ENCODE peak calls at places on chromosome 16, in eight cellular contexts. One of them, this sample, is unnamed. For H3K36me3, the result is how much of the 10 kb centered on the place peaks cover.

GRCh38 chr16:24534634-24535033 is 4.7 kb upstream of the RBBP6 start:
- DNase-seq in H7: no peak
- DNase-seq in mesendoderm: no peak
- DNase-seq in prostate gland: no peak
- DNase-seq in mucosa of descending colon: no peak
- DNase-seq in effector memory CD4-positive, alpha-beta T cell: no peak
- DNase-seq in WERI-Rb-1: no peak
- DNase-seq in Caco-2: no peak
- DNase-seq in this sample: no peak

GRCh38 chr16:58733671-58734458 is at the start of gene GOT2:
- DNase-seq in H7: peak
- DNase-seq in mesendoderm: peak
- DNase-seq in prostate gland: peak
- DNase-seq in mucosa of descending colon: peak
- DNase-seq in effector memory CD4-positive, alpha-beta T cell: peak
- DNase-seq in WERI-Rb-1: peak
- DNase-seq in Caco-2: peak
- DNase-seq in this sample: peak

GRCh38 chr16:68790130-68790761 is 53.1 kb upstream of the TANGO6 start:
- DNase-seq in H7: peak
- DNase-seq in mesendoderm: peak
- DNase-seq in prostate gland: peak
- DNase-seq in mucosa of descending colon: no peak
- DNase-seq in effector memory CD4-positive, alpha-beta T cell: no peak
- DNase-seq in WERI-Rb-1: no peak
- DNase-seq in Caco-2: peak
- DNase-seq in this sample: peak

GRCh38 chr16:90032664-90033346 is 13.5 kb upstream of the DBNDD1 start:
- DNase-seq in H7: no peak
- DNase-seq in mesendoderm: no peak
- DNase-seq in prostate gland: no peak
- DNase-seq in mucosa of descending colon: no peak
- DNase-seq in effector memory CD4-positive, alpha-beta T cell: no peak
- DNase-seq in WERI-Rb-1: no peak
- DNase-seq in Caco-2: no peak
- DNase-seq in this sample: no peak

GRCh38 chr16:81493755-81494433 is 49.3 kb downstream of the CMIP start:
- DNase-seq in H7: peak
- DNase-seq in mesendoderm: peak
- DNase-seq in prostate gland: peak
- DNase-seq in mucosa of descending colon: peak
- DNase-seq in effector memory CD4-positive, alpha-beta T cell: peak
- DNase-seq in WERI-Rb-1: no peak
- DNase-seq in Caco-2: peak
- DNase-seq in this sample: peak

GRCh38 chr16:10668322-10669045 is 26.2 kb downstream of the TEKT5 start:
- DNase-seq in H7: peak
- DNase-seq in mesendoderm: peak
- DNase-seq in prostate gland: no peak
- DNase-seq in mucosa of descending colon: no peak
- DNase-seq in effector memory CD4-positive, alpha-beta T cell: no peak
- DNase-seq in WERI-Rb-1: peak
- DNase-seq in Caco-2: peak
- DNase-seq in this sample: no peak

GRCh38 chr16:914453-914852 is 56.3 kb downstream of the LMF1 start:
- DNase-seq in H7: no peak
- DNase-seq in mesendoderm: peak
- DNase-seq in prostate gland: no peak
- DNase-seq in mucosa of descending colon: no peak
- DNase-seq in effector memory CD4-positive, alpha-beta T cell: no peak
- DNase-seq in WERI-Rb-1: no peak
- DNase-seq in Caco-2: no peak
- DNase-seq in this sample: no peak

GRCh38 chr16:67868290-67868689 is 4.6 kb upstream of the EDC4 start:
- DNase-seq in H7: no peak
- DNase-seq in mesendoderm: no peak
- DNase-seq in prostate gland: no peak
- DNase-seq in mucosa of descending colon: no peak
- DNase-seq in effector memory CD4-positive, alpha-beta T cell: no peak
- DNase-seq in WERI-Rb-1: no peak
- DNase-seq in Caco-2: no peak
- DNase-seq in this sample: no peak

GRCh38 chr16:77946834-77947233 is 75.5 kb upstream of the CLEC3A start:
- DNase-seq in H7: peak
- DNase-seq in mesendoderm: peak
- DNase-seq in prostate gland: no peak
- DNase-seq in mucosa of descending colon: no peak
- DNase-seq in effector memory CD4-positive, alpha-beta T cell: no peak
- DNase-seq in WERI-Rb-1: peak
- DNase-seq in Caco-2: peak
- DNase-seq in this sample: no peak

GRCh38 chr16:88569614-88569984 is 604 bp upstream of the ZC3H18 start:
- DNase-seq in H7: peak
- DNase-seq in mesendoderm: no peak
- DNase-seq in prostate gland: peak
- DNase-seq in mucosa of descending colon: peak
- DNase-seq in effector memory CD4-positive, alpha-beta T cell: no peak
- DNase-seq in WERI-Rb-1: no peak
- DNase-seq in Caco-2: no peak
- DNase-seq in this sample: no peak

GRCh38 chr16:67928561-67929364 is 2.9 kb downstream of the CTRL start:
- DNase-seq in H7: peak
- DNase-seq in mesendoderm: peak
- DNase-seq in prostate gland: peak
- DNase-seq in mucosa of descending colon: peak
- DNase-seq in effector memory CD4-positive, alpha-beta T cell: peak
- DNase-seq in WERI-Rb-1: peak
- DNase-seq in Caco-2: peak
- DNase-seq in this sample: no peak

GRCh38 chr16:73230651-73231050 is 182.7 kb upstream of the ZFHX3 start:
- DNase-seq in H7: no peak
- DNase-seq in mesendoderm: peak
- DNase-seq in prostate gland: no peak
- DNase-seq in mucosa of descending colon: no peak
- DNase-seq in effector memory CD4-positive, alpha-beta T cell: no peak
- DNase-seq in WERI-Rb-1: no peak
- DNase-seq in Caco-2: no peak
- DNase-seq in this sample: no peak

GRCh38 chr16:19415918-19416317 is 1.8 kb upstream of the TMC5 start:
- DNase-seq in H7: no peak
- DNase-seq in mesendoderm: no peak
- DNase-seq in prostate gland: no peak
- DNase-seq in mucosa of descending colon: no peak
- DNase-seq in effector memory CD4-positive, alpha-beta T cell: no peak
- DNase-seq in WERI-Rb-1: no peak
- DNase-seq in Caco-2: no peak
- DNase-seq in this sample: no peak

GRCh38 chr16:80947708-80948615 is 58.7 kb downstream of the CMC2 start:
- DNase-seq in H7: no peak
- DNase-seq in mesendoderm: no peak
- DNase-seq in prostate gland: no peak
- DNase-seq in mucosa of descending colon: no peak
- DNase-seq in effector memory CD4-positive, alpha-beta T cell: no peak
- DNase-seq in WERI-Rb-1: no peak
- DNase-seq in Caco-2: no peak
- DNase-seq in this sample: no peak

GRCh38 chr16:67396159-67396774 is 3.0 kb upstream of the TPPP3 start:
- DNase-seq in H7: peak
- DNase-seq in mesendoderm: peak
- DNase-seq in prostate gland: peak
- DNase-seq in mucosa of descending colon: peak
- DNase-seq in effector memory CD4-positive, alpha-beta T cell: no peak
- DNase-seq in WERI-Rb-1: peak
- DNase-seq in Caco-2: peak
- DNase-seq in this sample: peak

GRCh38 chr16:14069818-14070217 is 1.3 kb upstream of the MRTFB start:
- DNase-seq in H7: no peak
- DNase-seq in mesendoderm: no peak
- DNase-seq in prostate gland: no peak
- DNase-seq in mucosa of descending colon: no peak
- DNase-seq in effector memory CD4-positive, alpha-beta T cell: no peak
- DNase-seq in WERI-Rb-1: no peak
- DNase-seq in Caco-2: no peak
- DNase-seq in this sample: no peak

GRCh38 chr16:73018796-73019455 is 29.0 kb downstream of the ZFHX3 start:
- DNase-seq in H7: no peak
- DNase-seq in mesendoderm: no peak
- DNase-seq in prostate gland: no peak
- DNase-seq in mucosa of descending colon: no peak
- DNase-seq in effector memory CD4-positive, alpha-beta T cell: no peak
- DNase-seq in WERI-Rb-1: no peak
- DNase-seq in Caco-2: no peak
- DNase-seq in this sample: no peak

GRCh38 chr16:79437764-79438728 is 162.5 kb downstream of the MAF start:
- DNase-seq in H7: peak
- DNase-seq in mesendoderm: peak
- DNase-seq in prostate gland: no peak
- DNase-seq in mucosa of descending colon: no peak
- DNase-seq in effector memory CD4-positive, alpha-beta T cell: no peak
- DNase-seq in WERI-Rb-1: no peak
- DNase-seq in Caco-2: no peak
- DNase-seq in this sample: peak

DNA sequence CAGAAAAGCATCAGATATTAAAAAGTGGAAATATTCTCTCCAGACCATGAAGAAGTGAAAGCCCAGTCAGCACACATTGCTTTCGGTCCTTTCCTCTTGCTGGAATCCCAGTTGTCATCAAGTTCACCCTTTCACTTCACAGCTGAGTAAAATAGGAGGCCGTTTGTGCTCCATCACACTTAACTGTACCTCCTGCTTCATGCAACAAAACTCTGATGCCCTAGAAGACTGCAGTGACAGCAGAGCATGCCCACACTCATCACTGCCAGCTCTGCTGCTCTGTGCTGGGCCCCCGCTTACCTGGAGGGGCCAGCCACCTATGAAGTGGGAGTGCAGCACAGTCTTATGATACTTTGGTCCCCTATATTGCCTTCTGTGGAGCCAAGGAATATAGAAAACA is 62.5 kb downstream of the N4BP1 start:
- DNase-seq in H7: no peak
- DNase-seq in mesendoderm: no peak
- DNase-seq in prostate gland: no peak
- DNase-seq in mucosa of descending colon: no peak
- DNase-seq in effector memory CD4-positive, alpha-beta T cell: no peak
- DNase-seq in WERI-Rb-1: no peak
- DNase-seq in Caco-2: no peak
- DNase-seq in this sample: no peak
- H3K36me3 ChIP-seq in H7: under half
- H3K36me3 ChIP-seq in mesendoderm: under half
- H3K36me3 ChIP-seq in prostate gland: under half
- H3K36me3 ChIP-seq in mucosa of descending colon: under half
- H3K36me3 ChIP-seq in effector memory CD4-positive, alpha-beta T cell: half or more
- H3K36me3 ChIP-seq in WERI-Rb-1: under half
- H3K36me3 ChIP-seq in Caco-2: under half
- H3K36me3 ChIP-seq in this sample: under half

GRCh38 chr16:29986931-29987330 is 8.5 kb downstream of the HIRIP3 start:
- DNase-seq in H7: peak
- DNase-seq in mesendoderm: no peak
- DNase-seq in prostate gland: no peak
- DNase-seq in mucosa of descending colon: no peak
- DNase-seq in effector memory CD4-positive, alpha-beta T cell: no peak
- DNase-seq in WERI-Rb-1: no peak
- DNase-seq in Caco-2: no peak
- DNase-seq in this sample: no peak

GRCh38 chr16:29989111-29989858 is 6.1 kb downstream of the HIRIP3 start:
- DNase-seq in H7: no peak
- DNase-seq in mesendoderm: no peak
- DNase-seq in prostate gland: no peak
- DNase-seq in mucosa of descending colon: no peak
- DNase-seq in effector memory CD4-positive, alpha-beta T cell: no peak
- DNase-seq in WERI-Rb-1: peak
- DNase-seq in Caco-2: no peak
- DNase-seq in this sample: no peak

GRCh38 chr16:29988346-29989075 is 6.9 kb downstream of the HIRIP3 start:
- DNase-seq in H7: peak
- DNase-seq in mesendoderm: no peak
- DNase-seq in prostate gland: no peak
- DNase-seq in mucosa of descending colon: no peak
- DNase-seq in effector memory CD4-positive, alpha-beta T cell: no peak
- DNase-seq in WERI-Rb-1: no peak
- DNase-seq in Caco-2: no peak
- DNase-seq in this sample: no peak

GRCh38 chr16:29986231-29986630 is 9.2 kb downstream of the HIRIP3 start:
- DNase-seq in H7: peak
- DNase-seq in mesendoderm: no peak
- DNase-seq in prostate gland: no peak
- DNase-seq in mucosa of descending colon: no peak
- DNase-seq in effector memory CD4-positive, alpha-beta T cell: no peak
- DNase-seq in WERI-Rb-1: no peak
- DNase-seq in Caco-2: no peak
- DNase-seq in this sample: no peak

GRCh38 chr16:29987371-29988085 is 7.9 kb downstream of the HIRIP3 start:
- DNase-seq in H7: peak
- DNase-seq in mesendoderm: no peak
- DNase-seq in prostate gland: no peak
- DNase-seq in mucosa of descending colon: no peak
- DNase-seq in effector memory CD4-positive, alpha-beta T cell: no peak
- DNase-seq in WERI-Rb-1: no peak
- DNase-seq in Caco-2: no peak
- DNase-seq in this sample: no peak
- H3K36me3 ChIP-seq in H7: under half
- H3K36me3 ChIP-seq in mesendoderm: under half
- H3K36me3 ChIP-seq in prostate gland: under half
- H3K36me3 ChIP-seq in mucosa of descending colon: under half
- H3K36me3 ChIP-seq in effector memory CD4-positive, alpha-beta T cell: half or more
- H3K36me3 ChIP-seq in WERI-Rb-1: half or more
- H3K36me3 ChIP-seq in Caco-2: under half
- H3K36me3 ChIP-seq in this sample: under half

DNA sequence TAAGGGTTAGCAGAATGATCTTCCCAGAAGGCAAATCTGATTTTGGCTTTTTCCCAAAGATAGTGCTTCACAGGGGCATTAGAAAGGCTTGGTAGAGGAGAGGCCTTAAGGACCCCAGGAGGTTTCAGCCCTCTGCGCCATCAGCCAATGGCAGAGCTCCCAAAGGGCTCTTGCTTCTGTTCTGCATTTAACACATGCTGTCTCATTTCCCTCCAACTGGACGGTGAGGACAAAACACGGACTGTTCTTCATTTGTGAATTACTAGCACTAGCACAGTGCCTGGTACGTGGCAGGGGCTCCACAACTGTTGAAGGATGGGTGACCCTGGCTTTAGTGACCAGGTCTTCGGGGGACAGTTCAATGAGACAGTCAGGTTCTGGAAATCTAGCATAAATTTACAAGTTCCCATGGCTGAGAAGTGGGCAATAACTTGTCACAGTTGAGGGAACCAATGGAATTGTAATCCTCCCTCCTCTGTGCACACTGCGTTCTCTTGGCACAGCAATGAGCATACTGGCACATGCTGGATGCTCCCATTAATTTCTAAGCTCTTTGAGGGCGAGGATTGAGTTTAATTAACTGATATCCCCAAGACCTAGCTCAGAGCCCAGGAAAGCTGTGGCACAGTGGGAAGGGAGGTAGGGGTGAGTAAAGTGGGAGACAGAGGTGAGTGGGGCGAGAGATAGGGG is 45.4 kb downstream of the COG7 start:
- DNase-seq in H7: no peak
- DNase-seq in mesendoderm: no peak
- DNase-seq in prostate gland: no peak
- DNase-seq in mucosa of descending colon: no peak
- DNase-seq in effector memory CD4-positive, alpha-beta T cell: no peak
- DNase-seq in WERI-Rb-1: no peak
- DNase-seq in Caco-2: no peak
- DNase-seq in this sample: no peak
- H3K36me3 ChIP-seq in H7: under half
- H3K36me3 ChIP-seq in mesendoderm: under half
- H3K36me3 ChIP-seq in prostate gland: under half
- H3K36me3 ChIP-seq in mucosa of descending colon: under half
- H3K36me3 ChIP-seq in effector memory CD4-positive, alpha-beta T cell: under half
- H3K36me3 ChIP-seq in WERI-Rb-1: under half
- H3K36me3 ChIP-seq in Caco-2: under half
- H3K36me3 ChIP-seq in this sample: under half

GRCh38 chr16:4760221-4760910 is 6.6 kb downstream of the ZNF500 start:
- DNase-seq in H7: no peak
- DNase-seq in mesendoderm: no peak
- DNase-seq in prostate gland: no peak
- DNase-seq in mucosa of descending colon: no peak
- DNase-seq in effector memory CD4-positive, alpha-beta T cell: no peak
- DNase-seq in WERI-Rb-1: no peak
- DNase-seq in Caco-2: no peak
- DNase-seq in this sample: no peak
- H3K36me3 ChIP-seq in H7: under half
- H3K36me3 ChIP-seq in mesendoderm: under half
- H3K36me3 ChIP-seq in prostate gland: under half
- H3K36me3 ChIP-seq in mucosa of descending colon: under half
- H3K36me3 ChIP-seq in effector memory CD4-positive, alpha-beta T cell: half or more
- H3K36me3 ChIP-seq in WERI-Rb-1: half or more
- H3K36me3 ChIP-seq in Caco-2: under half
- H3K36me3 ChIP-seq in this sample: under half

This sample was measured in kidney epithelial cell.